ENCODE peak calls at places on chromosomes 7 and 10, in six cellular contexts. One of them, this sample, is unnamed.

GRCh38 chr7:95828824-95829428 is 56.6 kb downstream of the DYNC1I1 start:
- DNase-seq in GM12878: no peak
- DNase-seq in IMR-90: no peak
- DNase-seq in K562: no peak
- DNase-seq in H1: no peak
- DNase-seq in HepG2: no peak
- DNase-seq in this sample: no peak

GRCh38 chr7:109256762-109257560 is 687.3 kb downstream of the DNAJB9 start:
- DNase-seq in GM12878: no peak
- DNase-seq in IMR-90: no peak
- DNase-seq in K562: no peak
- DNase-seq in H1: no peak
- DNase-seq in HepG2: no peak
- DNase-seq in this sample: no peak

GRCh38 chr7:428387-428786 is 91.3 kb downstream of the PDGFA start:
- DNase-seq in GM12878: no peak
- DNase-seq in IMR-90: no peak
- DNase-seq in K562: no peak
- DNase-seq in H1: no peak
- DNase-seq in HepG2: no peak
- DNase-seq in this sample: no peak

GRCh38 chr10:75910032-75910431 is 478.6 kb downstream of the LRMDA start:
- DNase-seq in GM12878: no peak
- DNase-seq in IMR-90: peak
- DNase-seq in K562: no peak
- DNase-seq in H1: no peak
- DNase-seq in HepG2: peak
- DNase-seq in this sample: no peak

GRCh38 chr7:139700505-139701235 is 77.1 kb downstream of the HIPK2 start:
- DNase-seq in GM12878: no peak
- DNase-seq in IMR-90: no peak
- DNase-seq in K562: no peak
- DNase-seq in H1: no peak
- DNase-seq in HepG2: no peak
- DNase-seq in this sample: no peak

GRCh38 chr10:5951721-5952407 is 25.5 kb downstream of the IL15RA start:
- DNase-seq in GM12878: no peak
- DNase-seq in IMR-90: no peak
- DNase-seq in K562: no peak
- DNase-seq in H1: no peak
- DNase-seq in HepG2: no peak
- DNase-seq in this sample: no peak

GRCh38 chr10:43793714-43794113 is 145.0 kb upstream of the ZNF32 start:
- DNase-seq in GM12878: no peak
- DNase-seq in IMR-90: peak
- DNase-seq in K562: no peak
- DNase-seq in H1: no peak
- DNase-seq in HepG2: no peak
- DNase-seq in this sample: no peak

GRCh38 chr7:103947026-103947655 is 42.3 kb downstream of the RELN start:
- DNase-seq in GM12878: no peak
- DNase-seq in IMR-90: peak
- DNase-seq in K562: no peak
- DNase-seq in H1: no peak
- DNase-seq in HepG2: no peak
- DNase-seq in this sample: no peak

GRCh38 chr10:101614957-101615759 is 27.0 kb downstream of the DPCD start:
- DNase-seq in GM12878: no peak
- DNase-seq in IMR-90: no peak
- DNase-seq in K562: no peak
- DNase-seq in H1: peak
- DNase-seq in HepG2: no peak
- DNase-seq in this sample: no peak

GRCh38 chr10:92690211-92691041 is 671 bp downstream of the HHEX start:
- DNase-seq in GM12878: no peak
- DNase-seq in IMR-90: peak
- DNase-seq in K562: peak
- DNase-seq in H1: peak
- DNase-seq in HepG2: no peak
- DNase-seq in this sample: peak

GRCh38 chr7:45888185-45888992 is at the start of gene IGFBP1:
- DNase-seq in GM12878: no peak
- DNase-seq in IMR-90: peak
- DNase-seq in K562: no peak
- DNase-seq in H1: peak
- DNase-seq in HepG2: peak
- DNase-seq in this sample: no peak
- TF ChIP-seq POLR2A in GM12878: no peak
- TF ChIP-seq POLR2A in IMR-90: no peak
- TF ChIP-seq POLR2A in K562: no peak
- TF ChIP-seq POLR2A in H1: no peak
- TF ChIP-seq POLR2A in HepG2: peak
- TF ChIP-seq POLR2A in this sample: no peak

GRCh38 chr7:51256916-51257315 is 59.7 kb downstream of the COBL start:
- DNase-seq in GM12878: no peak
- DNase-seq in IMR-90: no peak
- DNase-seq in K562: no peak
- DNase-seq in H1: peak
- DNase-seq in HepG2: no peak
- DNase-seq in this sample: no peak

GRCh38 chr7:51255050-51255449 is 61.6 kb downstream of the COBL start:
- DNase-seq in GM12878: no peak
- DNase-seq in IMR-90: no peak
- DNase-seq in K562: no peak
- DNase-seq in H1: no peak
- DNase-seq in HepG2: no peak
- DNase-seq in this sample: no peak

GRCh38 chr7:51253157-51253556 is 63.5 kb downstream of the COBL start:
- DNase-seq in GM12878: no peak
- DNase-seq in IMR-90: no peak
- DNase-seq in K562: no peak
- DNase-seq in H1: no peak
- DNase-seq in HepG2: no peak
- DNase-seq in this sample: no peak

GRCh38 chr7:51256244-51256781 is 60.3 kb downstream of the COBL start:
- DNase-seq in GM12878: no peak
- DNase-seq in IMR-90: no peak
- DNase-seq in K562: no peak
- DNase-seq in H1: peak
- DNase-seq in HepG2: no peak
- DNase-seq in this sample: no peak

GRCh38 chr7:51255536-51256243 is 60.9 kb downstream of the COBL start:
- DNase-seq in GM12878: no peak
- DNase-seq in IMR-90: no peak
- DNase-seq in K562: no peak
- DNase-seq in H1: no peak
- DNase-seq in HepG2: no peak
- DNase-seq in this sample: peak
- TF ChIP-seq RAD21 in GM12878: no peak
- TF ChIP-seq RAD21 in IMR-90: no peak
- TF ChIP-seq RAD21 in K562: no peak
- TF ChIP-seq RAD21 in H1: no peak
- TF ChIP-seq RAD21 in HepG2: no peak
- TF ChIP-seq RAD21 in this sample: no peak

GRCh38 chr7:33054261-33054964 is 8.2 kb downstream of the NT5C3A start:
- DNase-seq in GM12878: no peak
- DNase-seq in IMR-90: peak
- DNase-seq in K562: peak
- DNase-seq in H1: no peak
- DNase-seq in HepG2: no peak
- DNase-seq in this sample: no peak

GRCh38 chr7:33053716-33054115 is 8.9 kb downstream of the NT5C3A start:
- DNase-seq in GM12878: no peak
- DNase-seq in IMR-90: no peak
- DNase-seq in K562: no peak
- DNase-seq in H1: no peak
- DNase-seq in HepG2: no peak
- DNase-seq in this sample: no peak

GRCh38 chr7:33059635-33060034 is 2.9 kb downstream of the NT5C3A start:
- DNase-seq in GM12878: no peak
- DNase-seq in IMR-90: no peak
- DNase-seq in K562: no peak
- DNase-seq in H1: no peak
- DNase-seq in HepG2: no peak
- DNase-seq in this sample: no peak

GRCh38 chr7:33050425-33051318 is 11.9 kb downstream of the NT5C3A start:
- DNase-seq in GM12878: no peak
- DNase-seq in IMR-90: peak
- DNase-seq in K562: peak
- DNase-seq in H1: no peak
- DNase-seq in HepG2: peak
- DNase-seq in this sample: peak

DNA sequence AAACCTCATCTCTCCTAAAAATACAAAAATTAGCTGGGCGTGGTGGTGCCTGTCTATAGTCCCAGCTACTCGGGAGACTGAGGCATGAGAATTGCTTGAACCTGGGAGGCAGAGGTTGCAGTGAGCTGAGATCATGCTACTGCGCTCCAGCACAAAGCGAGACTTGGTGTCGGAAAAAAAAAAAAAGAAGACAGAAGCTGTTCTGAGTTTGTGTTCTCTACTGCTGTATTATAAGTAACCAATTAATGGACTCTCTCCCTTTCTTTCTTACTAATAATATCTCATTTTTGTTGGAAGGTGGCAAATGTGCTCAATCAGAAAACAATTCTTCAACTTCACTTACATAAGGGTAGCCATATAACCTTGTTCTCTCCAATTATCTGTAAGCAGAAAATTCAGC is 7.4 kb downstream of the NT5C3A start:
- DNase-seq in GM12878: no peak
- DNase-seq in IMR-90: no peak
- DNase-seq in K562: no peak
- DNase-seq in H1: no peak
- DNase-seq in HepG2: no peak
- DNase-seq in this sample: no peak
- H3K9ac ChIP-seq in GM12878: no peak
- H3K9ac ChIP-seq in IMR-90: no peak
- H3K9ac ChIP-seq in K562: no peak
- H3K9ac ChIP-seq in H1: no peak
- H3K9ac ChIP-seq in HepG2: no peak
- H3K9ac ChIP-seq in this sample: no peak

GRCh38 chr10:13473986-13474385 is 54.8 kb downstream of the BEND7 start:
- DNase-seq in GM12878: no peak
- DNase-seq in IMR-90: no peak
- DNase-seq in K562: no peak
- DNase-seq in H1: no peak
- DNase-seq in HepG2: no peak
- DNase-seq in this sample: no peak
- TF ChIP-seq POLR2A in GM12878: no peak
- TF ChIP-seq POLR2A in IMR-90: no peak
- TF ChIP-seq POLR2A in K562: no peak
- TF ChIP-seq POLR2A in H1: no peak
- TF ChIP-seq POLR2A in HepG2: no peak
- TF ChIP-seq POLR2A in this sample: no peak

DNA sequence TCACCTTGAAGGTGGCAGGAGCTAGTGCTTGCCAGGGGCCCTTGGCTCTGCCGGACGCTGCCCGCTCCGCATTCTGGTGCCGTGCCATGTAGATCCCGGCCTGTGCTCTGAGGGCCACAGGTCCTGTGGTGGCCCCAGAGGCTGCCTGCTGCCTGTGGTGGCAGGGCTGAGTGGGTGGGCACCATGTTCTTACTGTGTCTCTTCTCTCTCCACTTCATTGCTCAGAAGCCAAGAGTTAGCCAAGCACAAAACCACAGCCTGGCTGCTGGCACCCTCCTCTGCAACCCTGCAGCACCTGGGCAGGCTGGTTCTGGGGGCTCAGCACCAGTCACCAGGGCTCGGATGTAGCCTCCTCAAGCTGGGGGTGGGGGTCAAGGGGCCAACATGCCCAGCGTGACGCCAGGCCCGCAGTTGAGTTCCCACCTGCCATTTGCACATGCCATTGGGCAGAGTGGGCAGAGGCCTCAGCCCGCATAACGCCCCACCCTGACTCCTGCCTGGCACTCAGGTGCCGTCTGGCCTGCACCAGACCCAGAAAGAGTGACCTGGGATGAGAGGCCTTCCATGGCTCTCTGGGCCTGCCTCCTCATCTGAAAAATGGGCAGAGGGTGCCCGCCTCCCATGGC is 16.3 kb downstream of the ZMIZ1 start:
- DNase-seq in GM12878: no peak
- DNase-seq in IMR-90: no peak
- DNase-seq in K562: no peak
- DNase-seq in H1: no peak
- DNase-seq in HepG2: no peak
- DNase-seq in this sample: no peak
- TF ChIP-seq RAD21 in GM12878: no peak
- TF ChIP-seq RAD21 in IMR-90: no peak
- TF ChIP-seq RAD21 in K562: no peak
- TF ChIP-seq RAD21 in H1: no peak
- TF ChIP-seq RAD21 in HepG2: no peak
- TF ChIP-seq RAD21 in this sample: no peak

DNA sequence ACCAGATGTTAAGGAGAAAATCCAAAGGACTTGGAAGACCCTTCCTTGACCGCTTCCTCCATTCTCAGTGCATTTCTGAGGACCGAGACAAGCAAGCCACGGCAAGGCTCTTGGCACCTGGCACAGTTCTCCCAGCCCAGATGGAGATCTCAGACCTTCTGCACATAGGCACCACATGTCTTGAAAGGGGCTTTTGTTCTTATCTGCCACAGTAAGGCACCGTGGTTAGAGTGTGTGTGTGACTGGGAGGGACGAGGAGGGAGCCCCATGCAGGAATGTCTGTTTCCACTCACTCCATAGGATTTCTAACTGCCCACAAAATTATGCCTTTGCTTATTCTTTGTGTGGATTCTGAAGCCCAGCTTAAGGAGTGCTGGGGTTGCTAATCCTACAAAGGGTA is 10.3 kb upstream of the WDR86 start:
- DNase-seq in GM12878: no peak
- DNase-seq in IMR-90: peak
- DNase-seq in K562: no peak
- DNase-seq in H1: no peak
- DNase-seq in HepG2: no peak
- DNase-seq in this sample: no peak
- H3K9ac ChIP-seq in GM12878: no peak
- H3K9ac ChIP-seq in IMR-90: no peak
- H3K9ac ChIP-seq in K562: no peak
- H3K9ac ChIP-seq in H1: no peak
- H3K9ac ChIP-seq in HepG2: no peak
- H3K9ac ChIP-seq in this sample: no peak

GRCh38 chr10:79094412-79095175 is 25.8 kb downstream of the ZMIZ1 start:
- DNase-seq in GM12878: no peak
- DNase-seq in IMR-90: no peak
- DNase-seq in K562: no peak
- DNase-seq in H1: no peak
- DNase-seq in HepG2: no peak
- DNase-seq in this sample: no peak

GRCh38 chr10:79096514-79096913 is 27.7 kb downstream of the ZMIZ1 start:
- DNase-seq in GM12878: no peak
- DNase-seq in IMR-90: no peak
- DNase-seq in K562: no peak
- DNase-seq in H1: no peak
- DNase-seq in HepG2: no peak
- DNase-seq in this sample: no peak

GRCh38 chr10:79092292-79092896 is 23.6 kb downstream of the ZMIZ1 start:
- DNase-seq in GM12878: no peak
- DNase-seq in IMR-90: no peak
- DNase-seq in K562: peak
- DNase-seq in H1: no peak
- DNase-seq in HepG2: no peak
- DNase-seq in this sample: no peak

GRCh38 chr10:79095316-79095715 is 26.6 kb downstream of the ZMIZ1 start:
- DNase-seq in GM12878: no peak
- DNase-seq in IMR-90: no peak
- DNase-seq in K562: no peak
- DNase-seq in H1: no peak
- DNase-seq in HepG2: no peak
- DNase-seq in this sample: no peak

GRCh38 chr10:79093658-79094411 is 25.1 kb downstream of the ZMIZ1 start:
- DNase-seq in GM12878: peak
- DNase-seq in IMR-90: peak
- DNase-seq in K562: peak
- DNase-seq in H1: no peak
- DNase-seq in HepG2: peak
- DNase-seq in this sample: no peak
- TF ChIP-seq POLR2A in GM12878: no peak
- TF ChIP-seq POLR2A in IMR-90: no peak
- TF ChIP-seq POLR2A in K562: no peak
- TF ChIP-seq POLR2A in H1: no peak
- TF ChIP-seq POLR2A in HepG2: peak
- TF ChIP-seq POLR2A in this sample: no peak